ENCODE peak calls at places on chromosomes 4 and X, in five cellular contexts. Z is RWPE1; M is astrocyte of the cerebellum; Q is activated CD8-positive, alpha-beta memory T cell treated with anti-CD3 and anti-CD28 coated beads for 48 hours; I is SHP77 treated with DMSO at 0.1 percent for 48 hours. H is an unnamed sample.

GRCh38 chrX:16638533-16638932 is 11.4 kb upstream of the S100G start:
- DNase-seq in M (no peak), Q (no peak), Z (no peak), I (no peak), H (no peak)

GRCh38 chrX:108148524-108148923 is 56.9 kb downstream of the ATG4A start:
- DNase-seq in Q (no peak), Z (no peak), M (no peak), I (no peak), H (no peak)

GRCh38 chr4:43330288-43330687 is 437.8 kb downstream of the GRXCR1 start:
- DNase-seq in I (no peak), M (no peak), Z (peak; percentile 77), Q (no peak), H (no peak)

GRCh38 chr4:55608591-55608990 is 16.5 kb upstream of the PDCL2 start:
- DNase-seq in M (no peak), I (no peak), Q (no peak), Z (no peak), H (no peak)

GRCh38 chr4:56981795-56982201 is 3.1 kb downstream of the POLR2B start:
- DNase-seq in I (no peak), Q (no peak), M (no peak), Z (no peak), H (no peak)

GRCh38 chr4:100302061-100303026 is 112.1 kb upstream of the DDIT4L start:
- DNase-seq in I (no peak), Z (no peak), Q (no peak), M (peak; percentile 27), H (no peak)

GRCh38 chr4:121041307-121042090 is 30.8 kb downstream of the NDNF start:
- DNase-seq in Q (no peak), I (no peak), M (no peak), Z (no peak), H (no peak)

GRCh38 chr4:15649914-15650545 is 5.1 kb downstream of the FBXL5 start:
- DNase-seq in Z (peak; percentile 28), M (no peak), I (no peak), Q (no peak), H (no peak)

GRCh38 chr4:67030636-67031035 is 514.7 kb downstream of the CENPC start:
- DNase-seq in I (no peak), Q (no peak), Z (no peak), M (no peak), H (no peak)

GRCh38 chrX:52852110-52852872 is 15.6 kb downstream of the XAGE3 start:
- DNase-seq in I (no peak), Z (no peak), M (no peak), Q (no peak), H (no peak)

GRCh38 chrX:25226151-25226550 is 210.4 kb upstream of the ARX start:
- DNase-seq in M (no peak), Z (no peak), I (no peak), Q (no peak), H (no peak)

GRCh38 chr4:177091515-177091914 is 218.2 kb upstream of the NEIL3 start:
- DNase-seq in Q (no peak), M (no peak), Z (no peak), I (no peak), H (no peak)

GRCh38 chrX:154413142-154413541 is 1.8 kb downstream of the TAFAZZIN start:
- DNase-seq in M (no peak), Q (no peak), I (no peak), Z (no peak), H (no peak)

GRCh38 chrX:95836517-95836916 is 848.1 kb upstream of the DIAPH2 start:
- DNase-seq in M (no peak), I (no peak), Z (no peak), Q (no peak), H (no peak)

GRCh38 chr4:71004281-71004851 is 10.9 kb downstream of the DCK start:
- DNase-seq in Z (no peak), Q (no peak), I (no peak), M (no peak), H (no peak)

GRCh38 chr4:184688447-184688846 is 38.9 kb downstream of the PRIMPOL start:
- DNase-seq in Q (no peak), M (peak; percentile 82), I (no peak), Z (peak; percentile 89), H (peak; percentile 27)

GRCh38 chrX:149611619-149612018 is 16.5 kb upstream of the HSFX2 start:
- DNase-seq in Q (no peak), Z (no peak), I (no peak), M (no peak), H (no peak)

GRCh38 chrX:107561468-107562215 is 66.7 kb upstream of the PRPS1 start:
- DNase-seq in Q (no peak), Z (no peak), M (no peak), I (no peak), H (no peak)

GRCh38 chrX:121570072-121570841 is 522.8 kb downstream of the GLUD2 start:
- DNase-seq in Q (no peak), Z (no peak), I (no peak), M (no peak), H (no peak)

GRCh38 chr4:30610361-30610760 is 109.8 kb upstream of the PCDH7 start:
- DNase-seq in I (no peak), Z (no peak), M (no peak), Q (no peak), H (no peak)

GRCh38 chrX:144006811-144007210 is 122.9 kb downstream of the UBE2NL start:
- DNase-seq in Q (no peak), M (peak; percentile 3), Z (peak; percentile 12), I (no peak), H (peak; percentile 55)